ENCODE peak calls at places on chromosome 17, in six cellular contexts. X is H1, P is HCT116, U is tibial nerve, K is heart left ventricle, W is A549. C is an unnamed sample.

GRCh38 chr17:5500804-5501391 is 14.5 kb downstream of the MIS12 start:
- DNase-seq in U (peak; percentile 19), P (no peak), X (peak; percentile 95), W (peak; percentile 61), K (peak; percentile 71), C (peak; percentile 94)

GRCh38 chr17:15334266-15334665 is 7.1 kb downstream of the TEKT3 start:
- DNase-seq in U (no peak), X (no peak), K (no peak), P (no peak), W (peak; percentile 49), C (no peak)

GRCh38 chr17:4297351-4297750 is 33.6 kb upstream of the ANKFY1 start:
- DNase-seq in P (no peak), W (no peak), X (no peak), K (no peak), U (no peak), C (no peak)

GRCh38 chr17:5832886-5833285 is 237.3 kb upstream of the WSCD1 start:
- DNase-seq in W (peak; percentile 62), X (no peak), U (no peak), K (no peak), P (peak; percentile 58), C (no peak)

GRCh38 chr17:9987779-9988585 is 82.9 kb upstream of the RCVRN start:
- DNase-seq in X (no peak), P (no peak), U (no peak), W (peak; percentile 57), K (peak; percentile 24), C (peak; percentile 82)

GRCh38 chr17:65670667-65671371 is 109.4 kb upstream of the AXIN2 start:
- DNase-seq in X (no peak), P (no peak), U (no peak), K (no peak), W (no peak), C (no peak)

GRCh38 chr17:17132746-17133145 is 73.4 kb downstream of the PLD6 start:
- DNase-seq in X (no peak), W (no peak), U (no peak), K (no peak), P (no peak), C (no peak)

GRCh38 chr17:45948881-45949624 is 50.0 kb upstream of the STH start:
- DNase-seq in P (peak; percentile 43), K (peak; percentile 74), U (peak; percentile 58), W (peak; percentile 81), X (peak; percentile 39), C (peak; percentile 89)

GRCh38 chr17:82055023-82055964 is 3.6 kb downstream of the GPS1 start:
- DNase-seq in W (no peak), K (no peak), X (no peak), U (no peak), P (no peak), C (peak; percentile 78)

DNA sequence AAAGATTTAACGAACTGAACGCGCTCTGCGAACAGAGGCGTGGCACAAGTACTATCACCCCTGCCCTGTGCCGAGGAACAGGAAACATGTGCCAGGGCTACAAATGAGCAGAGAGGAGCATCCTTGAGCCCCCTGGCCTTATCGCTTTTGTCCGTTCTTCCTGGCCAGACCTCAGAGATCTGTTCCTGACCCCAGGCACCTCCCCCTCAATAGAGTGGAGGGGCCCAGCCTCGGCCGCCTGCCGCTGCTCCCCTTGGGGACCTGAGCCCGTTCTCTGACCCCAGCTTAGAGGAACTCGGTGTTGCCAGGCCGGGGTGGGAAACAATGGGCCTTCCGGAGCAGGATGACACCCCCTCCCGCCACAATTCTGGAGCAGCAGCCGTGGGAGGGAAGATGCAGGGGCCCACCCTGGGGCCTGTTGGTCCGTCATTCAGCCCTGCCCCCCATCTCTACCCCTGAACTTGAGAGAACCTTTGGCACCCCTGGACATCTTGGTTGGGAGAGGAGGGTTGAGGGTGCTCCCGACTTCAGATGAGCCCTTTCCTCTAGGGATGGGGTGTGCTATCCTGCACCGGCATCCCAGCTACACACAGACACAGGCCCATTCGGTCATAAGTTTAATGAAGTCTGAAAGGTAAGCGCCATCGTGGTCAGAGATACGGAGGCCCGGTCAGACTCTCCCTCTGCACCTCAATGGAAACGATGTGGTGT is 1.1 kb downstream of the NAA38 start:
- DNase-seq in P (no peak), X (no peak), K (peak; percentile 88), U (peak; percentile 35), W (no peak), C (peak; percentile 91)
- TF ChIP-seq POLR2A in P (no peak), X (no peak), K (peak; percentile 28), U (peak; percentile 8), W (peak; percentile 1), C (no peak)

DNA sequence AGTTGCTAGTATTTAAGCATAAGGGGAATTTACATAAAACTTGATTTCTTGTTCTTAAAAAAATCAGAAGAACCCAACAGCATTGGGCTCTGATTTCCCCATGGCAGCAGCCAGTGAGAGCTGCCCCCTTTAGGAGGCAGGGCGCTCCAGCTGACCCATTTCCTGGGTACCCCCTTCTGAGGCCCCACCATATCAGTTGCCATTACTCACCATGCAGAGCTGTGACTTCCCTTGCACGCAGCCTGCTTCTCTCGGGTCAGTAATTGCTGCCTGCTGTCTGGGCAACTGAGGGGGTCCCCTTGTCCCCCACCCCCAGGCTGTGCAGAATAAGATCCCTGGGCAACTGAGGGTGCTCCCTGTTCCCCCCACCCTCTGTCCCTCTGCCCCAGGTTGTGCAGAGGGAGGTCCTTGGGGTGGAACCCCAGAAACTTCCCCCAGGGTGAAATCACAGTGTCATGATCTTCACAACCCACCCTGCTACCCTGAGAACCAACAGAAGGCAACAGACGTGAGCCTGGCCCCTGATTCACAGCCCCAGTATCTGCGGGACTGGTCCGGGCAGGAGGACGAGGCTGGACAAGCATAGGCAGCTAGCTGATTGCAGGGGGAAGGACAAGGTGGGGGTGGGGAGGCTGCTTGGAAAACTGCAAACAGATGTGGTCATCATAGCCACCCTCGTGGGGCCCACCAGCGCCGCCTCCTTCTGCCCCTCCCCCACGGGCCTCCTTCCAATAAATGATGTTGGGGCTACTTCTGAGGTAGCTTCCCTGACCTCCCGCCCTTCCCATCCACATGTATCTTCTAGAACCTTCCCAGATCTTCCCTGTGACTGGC is 12.0 kb upstream of the CDC42EP4 start:
- DNase-seq in W (no peak), U (peak; percentile 60), P (no peak), K (peak; percentile 24), X (no peak), C (no peak)
- H3K4me3 ChIP-seq in W (no peak overlapping the region), U (no peak overlapping the region), P (no peak overlapping the region), K (no peak overlapping the region), X (no peak overlapping the region), C (no peak overlapping the region)

DNA sequence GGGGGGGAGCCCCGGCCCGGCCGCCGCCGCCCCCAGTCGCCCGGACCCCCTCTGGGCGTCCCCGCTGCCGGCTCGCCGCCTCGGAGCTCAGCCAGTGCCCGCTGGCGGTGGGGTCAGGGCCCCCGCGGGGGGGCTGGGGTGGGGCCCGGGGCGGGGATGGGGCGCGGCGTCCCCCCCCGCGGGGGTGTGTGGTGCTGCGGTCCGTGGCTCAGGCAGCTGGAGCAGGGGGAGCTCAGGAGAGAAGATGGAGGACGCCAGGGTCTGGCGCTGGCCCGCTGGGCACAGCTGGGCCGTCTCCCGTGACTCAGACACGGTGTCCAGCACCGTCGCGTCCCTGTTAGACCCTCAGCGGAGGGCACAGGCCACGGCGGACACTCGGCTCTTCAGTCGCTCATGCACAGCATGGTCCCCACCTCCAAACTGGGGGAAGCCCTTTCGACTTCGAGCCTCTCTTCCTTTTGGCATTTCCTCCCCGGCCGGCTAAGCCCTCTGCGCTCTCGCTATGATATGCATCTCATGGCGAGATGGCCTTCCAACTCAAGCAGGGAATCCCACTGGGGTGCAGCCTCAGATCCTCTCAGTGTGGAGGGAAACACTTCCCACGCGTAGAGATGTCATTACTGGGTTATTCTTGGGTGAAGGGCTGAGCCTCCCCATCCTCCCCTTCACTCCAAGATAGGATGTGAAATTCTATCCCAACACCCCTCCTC is 402 bp upstream of the VEZF1 start:
- DNase-seq in K (peak; percentile 79), P (peak; percentile 51), U (peak; percentile 32), X (no peak), W (peak; percentile 77), C (peak; percentile 94)
- TF ChIP-seq POLR2A in K (peak; percentile 26), P (no peak), U (no peak), X (peak; percentile 90), W (no peak), C (no peak)

GRCh38 chr17:79800325-79801155 is 3.7 kb upstream of the CBX8 start:
- DNase-seq in P (peak; percentile 50), W (no peak), U (no peak), X (no peak), K (no peak), C (no peak)
- H3K4me3 ChIP-seq in P (peak overlapping the region; percentile 73), W (no peak overlapping the region), U (no peak overlapping the region), X (peak overlapping the region; percentile 24), K (no peak overlapping the region), C (no peak overlapping the region)

DNA sequence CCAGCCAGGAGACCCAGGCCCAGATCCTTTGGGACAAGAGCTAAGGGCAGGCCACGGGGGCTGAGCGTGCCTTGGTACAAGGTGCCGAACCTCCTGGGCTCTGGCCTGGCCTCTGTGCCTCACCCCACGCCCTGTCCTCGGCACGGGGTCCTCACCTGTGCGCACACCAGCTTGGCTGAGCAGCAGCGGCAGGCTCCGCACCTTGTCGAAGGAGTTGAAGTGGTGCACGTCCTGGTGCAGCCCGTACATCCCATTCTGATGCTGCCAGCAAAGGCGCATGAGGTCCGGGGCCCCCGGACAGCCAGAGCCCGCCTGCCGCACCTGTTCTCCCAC is 5.3 kb downstream of the SGSH start:
- DNase-seq in K (no peak), U (no peak), P (no peak), W (no peak), X (no peak), C (no peak)
- TF ChIP-seq POLR2A in K (no peak), U (no peak), P (no peak), W (no peak), X (no peak), C (no peak)

GRCh38 chr17:35732806-35733136 is 1.3 kb downstream of the RASL10B start:
- DNase-seq in P (no peak), X (no peak), K (no peak), U (no peak), W (no peak), C (no peak)
- H3K4me3 ChIP-seq in P (no peak overlapping the region), X (peak overlapping the region; percentile 85), K (no peak overlapping the region), U (no peak overlapping the region), W (no peak overlapping the region), C (no peak overlapping the region)

GRCh38 chr17:42016952-42017865 is at the start of gene DNAJC7:
- DNase-seq in W (peak; percentile 96), P (peak; percentile 81), K (peak; percentile 92), U (peak; percentile 78), X (peak; percentile 78), C (peak; percentile 99)

GRCh38 chr17:42019509-42020404 is at the start of gene NKIRAS2:
- DNase-seq in X (peak; percentile 72), K (peak; percentile 95), P (peak; percentile 76), U (peak; percentile 87), W (peak; percentile 94), C (peak; percentile 100)

GRCh38 chr17:42017866-42018200 is 594 bp upstream of the DNAJC7 start:
- DNase-seq in X (no peak), K (no peak), W (no peak), U (no peak), P (no peak), C (peak; percentile 72)

GRCh38 chr17:42018988-42019387 is 902 bp upstream of the NKIRAS2 start:
- DNase-seq in W (no peak), P (no peak), U (no peak), K (no peak), X (no peak), C (no peak)

GRCh38 chr17:42018339-42018738 is 1.1 kb upstream of the DNAJC7 start:
- DNase-seq in X (no peak), P (no peak), K (no peak), W (no peak), U (no peak), C (peak; percentile 31)
- TF ChIP-seq POLR2A in X (no peak), P (no peak), K (no peak), W (no peak), U (no peak), C (no peak)

C was measured in spleen.